ENCODE peak calls at places on chromosomes 11 and 22, in eight cellular contexts. A is activated CD8-positive, alpha-beta T cell treated with anti-CD3 and anti-CD28 coated beads for 36 hours; V is mammary epithelial cell; W is cardiac fibroblast; O is tibial artery; L is left lung; J is SK-N-SH; U is NB4. M is an unnamed sample.

GRCh38 chr11:78397398-78397797 is 20.2 kb downstream of the GAB2 start:
- DNase-seq in A (peak), V (no peak), W (no peak), O (no peak), L (no peak), J (no peak), U (peak), M (no peak)

GRCh38 chr22:22488736-22489135 is 19.8 kb downstream of the ZNF280B start:
- DNase-seq in A (no peak), V (no peak), W (no peak), O (no peak), L (no peak), J (no peak), U (no peak), M (no peak)

GRCh38 chr11:133526790-133527189 is 5.5 kb downstream of the OPCML start:
- DNase-seq in A (no peak), V (no peak), W (no peak), O (no peak), L (no peak), J (peak), U (no peak), M (no peak)

GRCh38 chr11:45818961-45819605 is 14.1 kb downstream of the SLC35C1 start:
- DNase-seq in A (no peak), V (no peak), W (no peak), O (peak), L (peak), J (no peak), U (no peak), M (no peak)

GRCh38 chr22:44995715-44996114 is 14.1 kb downstream of the PHF21B start:
- DNase-seq in A (no peak), V (no peak), W (no peak), O (no peak), L (no peak), J (peak), U (no peak), M (no peak)

GRCh38 chr11:132077416-132077815 is 707.0 kb downstream of the NTM start:
- DNase-seq in A (no peak), V (no peak), W (no peak), O (no peak), L (no peak), J (no peak), U (no peak), M (no peak)

GRCh38 chr11:95145430-95146063 is 55.9 kb downstream of the ENDOD1 start:
- DNase-seq in A (no peak), V (no peak), W (no peak), O (no peak), L (no peak), J (no peak), U (no peak), M (no peak)

GRCh38 chr11:63917685-63918523 is 940 bp upstream of the RCOR2 start:
- DNase-seq in A (peak), V (no peak), W (peak), O (peak), L (peak), J (peak), U (peak), M (no peak)

GRCh38 chr11:32056445-32056844 is 34.4 kb upstream of the RCN1 start:
- DNase-seq in A (no peak), V (peak), W (peak), O (no peak), L (no peak), J (no peak), U (peak), M (no peak)

GRCh38 chr11:12263141-12263693 is 114.2 kb upstream of the PARVA start:
- DNase-seq in A (no peak), V (no peak), W (peak), O (no peak), L (no peak), J (peak), U (no peak), M (no peak)

GRCh38 chr11:118648291-118648690 is 31.2 kb downstream of the TREH start:
- DNase-seq in A (no peak), V (no peak), W (no peak), O (peak), L (peak), J (no peak), U (no peak), M (no peak)

GRCh38 chr11:61172888-61173287 is 11.7 kb upstream of the VPS37C start:
- DNase-seq in A (no peak), V (no peak), W (no peak), O (no peak), L (no peak), J (no peak), U (no peak), M (no peak)

GRCh38 chr11:61174275-61174674 is 13.0 kb upstream of the VPS37C start:
- DNase-seq in A (no peak), V (no peak), W (no peak), O (no peak), L (no peak), J (no peak), U (no peak), M (no peak)

GRCh38 chr11:61172353-61172752 is 11.1 kb upstream of the VPS37C start:
- DNase-seq in A (no peak), V (no peak), W (no peak), O (no peak), L (no peak), J (no peak), U (no peak), M (no peak)

GRCh38 chr11:61174949-61175348 is 13.7 kb upstream of the VPS37C start:
- DNase-seq in A (no peak), V (no peak), W (no peak), O (no peak), L (no peak), J (no peak), U (no peak), M (no peak)

DNA sequence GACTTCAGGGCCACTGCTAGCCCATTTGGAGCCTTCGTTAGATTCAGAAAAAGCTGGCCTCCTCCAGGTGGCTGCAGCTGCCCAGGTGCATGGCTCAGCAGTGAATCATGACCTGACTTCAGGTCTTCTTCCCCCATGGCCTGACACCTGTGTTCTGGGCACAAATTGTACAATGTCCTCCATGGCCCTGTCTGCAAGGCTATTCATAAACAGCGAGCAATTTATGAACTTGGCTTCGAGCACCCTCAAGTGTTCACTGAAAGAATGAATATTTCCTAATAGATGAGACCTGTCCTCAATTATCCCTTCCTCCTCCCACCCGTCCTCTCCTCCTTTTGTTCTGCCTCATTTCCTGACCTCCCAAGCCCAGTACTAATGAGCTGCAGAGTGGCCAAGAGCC is 12.2 kb upstream of the VPS37C start:
- DNase-seq in A (no peak), V (peak), W (peak), O (no peak), L (no peak), J (no peak), U (peak), M (no peak)
- TF ChIP-seq CTCF in A (no peak), V (no peak), W (no peak), O (no peak), L (no peak), J (peak), U (no peak), M (peak)

DNA sequence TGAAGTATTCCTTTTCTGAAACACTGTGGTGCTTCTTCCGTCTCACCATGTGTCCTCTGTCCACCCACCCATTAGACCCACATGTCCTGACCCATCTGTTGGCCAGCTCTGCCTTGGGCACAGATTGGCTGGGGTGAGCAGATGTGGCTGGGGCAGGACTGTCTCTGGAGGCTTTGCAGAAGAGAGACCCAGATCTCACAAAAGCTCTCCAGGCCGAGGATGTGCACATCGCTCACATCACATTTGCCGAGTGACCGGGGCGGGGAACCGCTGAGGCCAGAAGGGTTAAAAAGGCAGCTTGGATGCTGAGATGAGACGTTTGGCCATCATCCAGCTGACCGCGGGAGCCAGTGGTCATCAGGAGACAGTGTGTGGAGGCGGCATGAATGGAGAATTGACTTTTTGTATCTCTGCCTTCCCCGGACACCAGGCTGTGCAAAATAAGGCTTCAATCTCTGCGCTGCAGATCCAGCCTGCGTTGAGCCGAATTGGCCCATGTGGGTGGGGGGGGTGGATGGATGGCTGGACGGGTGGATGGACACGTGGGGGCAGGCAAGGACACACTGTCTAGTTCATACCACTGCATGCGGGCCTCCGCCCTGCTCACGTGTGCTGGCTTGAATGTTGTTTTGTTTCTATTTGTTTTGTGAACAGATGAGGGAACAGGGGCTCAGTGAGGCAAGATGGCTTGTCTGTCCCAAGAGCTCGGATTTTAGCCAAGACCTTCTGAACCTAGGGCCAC is 6.1 kb downstream of the IFITM10 start:
- DNase-seq in A (no peak), V (no peak), W (no peak), O (peak), L (peak), J (peak), U (no peak), M (peak)
- TF ChIP-seq CTCF in A (no peak), V (no peak), W (no peak), O (no peak), L (no peak), J (no peak), U (no peak), M (peak)

GRCh38 chr11:124865181-124865901 is at the start of gene ROBO3:
- DNase-seq in A (no peak), V (no peak), W (no peak), O (no peak), L (no peak), J (peak), U (no peak), M (no peak)
- TF ChIP-seq CTCF in A (no peak), V (no peak), W (no peak), O (no peak), L (no peak), J (no peak), U (no peak), M (no peak)

GRCh38 chr11:56751480-56751879 is 3.0 kb upstream of the OR9G4 start:
- DNase-seq in A (no peak), V (no peak), W (no peak), O (no peak), L (no peak), J (no peak), U (no peak), M (no peak)
- TF ChIP-seq CTCF in A (no peak), V (no peak), W (no peak), O (no peak), L (no peak), J (no peak), U (no peak), M (no peak)

GRCh38 chr11:8682219-8683114 is at the start of the genes RPL27A and TRIM66:
- DNase-seq in A (peak), V (peak), W (peak), O (peak), L (peak), J (peak), U (peak), M (peak)
- TF ChIP-seq CTCF in A (no peak), V (no peak), W (peak), O (no peak), L (peak), J (no peak), U (no peak), M (peak)

M was measured in chondrocyte.